ENCODE peak calls at places on chromosomes 7 and 10, in seven cellular contexts. M is GM23338, T is cardiac fibroblast, S is GM12865, E is brain microvascular endothelial cell, I is mucosa of descending colon, R is foreskin fibroblast. K is an unnamed sample.

GRCh38 chr10:112140110-112140755 is 43.3 kb downstream of the GPAM start:
- DNase-seq in M (peak), T (peak), S (peak), E (peak), I (peak), R (peak), K (peak)

GRCh38 chr10:58856508-58857240 is 319.8 kb upstream of the PHYHIPL start:
- DNase-seq in M (peak), T (peak), S (no peak), E (peak), I (no peak), R (peak), K (peak)

GRCh38 chr7:136874393-136875032 is 6.1 kb downstream of the CHRM2 start:
- DNase-seq in M (peak), T (peak), S (no peak), E (no peak), I (no peak), R (no peak), K (peak)

GRCh38 chr10:101006593-101007098 is 7.0 kb downstream of the LZTS2 start:
- DNase-seq in M (no peak), T (no peak), S (no peak), E (no peak), I (no peak), R (no peak), K (no peak)

GRCh38 chr10:35884657-35885071 is 242.6 kb upstream of the FZD8 start:
- DNase-seq in M (no peak), T (no peak), S (no peak), E (no peak), I (no peak), R (no peak), K (no peak)

GRCh38 chr7:57300747-57301146 is 149.2 kb upstream of the ZNF716 start:
- DNase-seq in M (no peak), T (no peak), S (no peak), E (no peak), I (no peak), R (no peak), K (no peak)

GRCh38 chr7:919114-919442 is 35.4 kb downstream of the ADAP1 start:
- DNase-seq in M (no peak), T (no peak), S (no peak), E (no peak), I (peak), R (no peak), K (no peak)

GRCh38 chr7:114466911-114467310 is 52.3 kb downstream of the FOXP2 start:
- DNase-seq in M (no peak), T (no peak), S (no peak), E (no peak), I (no peak), R (no peak), K (peak)

GRCh38 chr10:34960983-34961382 is 129.2 kb downstream of the CUL2 start:
- DNase-seq in M (peak), T (peak), S (no peak), E (no peak), I (no peak), R (peak), K (peak)

GRCh38 chr10:79298403-79299244 is 48.6 kb upstream of the PPIF start:
- DNase-seq in M (no peak), T (peak), S (no peak), E (peak), I (peak), R (peak), K (peak)

GRCh38 chr7:90178592-90179279 is 24.5 kb downstream of the STEAP1 start:
- DNase-seq in M (no peak), T (peak), S (peak), E (peak), I (no peak), R (peak), K (peak)

GRCh38 chr10:52312999-52313349 is 1.1 kb upstream of the DKK1 start:
- DNase-seq in M (no peak), T (no peak), S (no peak), E (no peak), I (no peak), R (no peak), K (peak)
- H3K4me3 ChIP-seq in M (peak), T (peak), S (no peak), E (peak), I (no peak), R (peak), K (peak)

DNA sequence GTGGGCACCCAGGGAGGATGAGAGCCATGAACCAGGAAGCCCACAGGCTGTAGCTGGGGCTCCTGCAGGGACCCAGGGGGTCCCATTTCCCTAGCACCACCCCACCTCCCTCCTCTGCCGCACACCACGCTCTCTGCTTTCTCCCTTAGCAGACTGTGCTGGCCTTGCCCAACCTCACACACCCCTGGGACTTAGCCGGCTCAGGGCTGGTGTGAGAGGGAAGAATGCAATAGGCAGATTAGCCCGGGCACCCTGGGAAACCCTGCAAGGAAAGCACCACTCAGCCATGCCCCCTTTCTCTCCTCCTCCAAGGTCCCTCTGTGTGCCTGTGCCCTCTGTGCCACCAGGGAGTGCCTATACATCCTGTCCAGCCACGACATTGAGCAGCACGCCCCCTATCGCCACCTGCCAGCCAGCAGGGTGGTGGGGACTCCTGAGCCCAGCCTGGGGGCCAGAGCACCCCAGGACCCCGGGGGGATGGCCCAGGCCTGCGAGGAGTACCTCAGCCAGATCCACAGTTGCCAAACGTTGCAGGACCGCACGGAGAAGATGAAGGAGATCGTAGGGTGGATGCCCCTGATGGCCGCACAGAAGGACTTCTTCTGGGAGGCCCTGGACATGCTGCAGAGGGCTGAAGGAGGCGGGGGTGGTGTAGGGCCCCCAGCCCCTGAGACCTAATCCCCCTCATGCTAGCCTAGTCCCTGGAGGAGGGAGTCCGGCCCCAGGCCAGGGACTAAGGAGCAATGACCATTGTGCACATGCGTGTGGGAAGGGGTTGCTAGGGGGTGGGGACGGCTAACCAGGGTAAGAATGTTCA is 1.7 kb upstream of the PCOLCE start:
- DNase-seq in M (peak), T (no peak), S (no peak), E (no peak), I (no peak), R (no peak), K (no peak)
- TF ChIP-seq CTCF in M (peak), T (peak), S (peak), E (peak), I (no peak), R (no peak), K (no peak)

DNA sequence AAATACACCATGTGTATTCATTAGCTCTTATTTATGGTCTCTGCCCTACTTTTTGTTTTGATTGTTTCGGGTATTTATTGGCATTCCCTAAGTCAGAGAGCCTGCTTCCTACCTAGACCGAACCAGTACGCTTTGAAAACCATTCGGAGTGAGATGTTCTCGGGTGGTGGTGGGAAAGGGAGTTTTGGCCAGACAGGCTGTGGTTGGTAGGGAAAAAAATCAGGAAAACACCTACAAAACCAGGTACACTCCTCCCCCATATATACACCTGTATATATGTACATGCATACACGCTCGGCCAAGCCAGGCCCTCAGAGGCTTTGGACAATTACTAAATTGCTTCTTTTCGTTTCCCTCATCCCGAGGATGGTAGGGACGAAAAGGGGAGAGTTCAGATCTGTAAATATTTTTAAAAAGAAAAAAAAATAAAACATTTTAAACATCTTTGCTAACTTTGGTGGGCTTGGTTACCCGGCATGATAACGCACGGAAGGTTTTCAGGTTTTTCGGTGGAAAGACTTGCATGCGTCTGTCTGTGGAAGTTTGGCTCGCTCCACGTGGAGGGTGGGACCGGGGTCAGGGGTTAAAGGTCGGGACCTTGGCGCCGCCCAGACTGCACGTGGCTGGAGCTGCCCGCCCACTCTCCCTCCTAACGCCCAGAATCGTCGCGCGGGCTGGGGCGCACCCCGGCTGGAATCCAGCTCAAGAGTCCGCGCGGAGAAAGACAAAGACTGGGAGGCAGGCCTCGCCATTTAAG is 2.5 kb downstream of the HMX2 start:
- DNase-seq in M (no peak), T (no peak), S (no peak), E (no peak), I (no peak), R (no peak), K (no peak)
- H3K4me3 ChIP-seq in M (peak), T (no peak), S (peak), E (peak), I (no peak), R (no peak), K (no peak)

GRCh38 chr10:15719899-15720634 is at the start of gene ITGA8:
- DNase-seq in M (peak), T (peak), S (peak), E (peak), I (peak), R (no peak), K (peak)
- TF ChIP-seq CTCF in M (peak), T (peak), S (no peak), E (peak), I (no peak), R (peak), K (peak)

GRCh38 chr10:31926765-31927596 is 1.6 kb downstream of the ARHGAP12 start:
- DNase-seq in M (no peak), T (no peak), S (no peak), E (no peak), I (no peak), R (no peak), K (no peak)
- H3K4me3 ChIP-seq in M (peak), T (peak), S (peak), E (peak), I (no peak), R (peak), K (peak)

GRCh38 chr7:22732556-22733126 is 5.6 kb downstream of the IL6 start:
- DNase-seq in M (peak), T (peak), S (peak), E (peak), I (no peak), R (no peak), K (peak)
- TF ChIP-seq CTCF in M (peak), T (peak), S (peak), E (peak), I (no peak), R (peak), K (peak)

K was measured in astrocyte of the spinal cord.